ENCODE peak calls at places on chromosomes 1 and 21, in seven cellular contexts. V is fibroblast of villous mesenchyme, T is esophagus muscularis mucosa, D is tibial nerve, P is A549, W is tibial artery, F is AG10803. Z is an unnamed sample.

GRCh38 chr21:31713115-31713514 is 18.8 kb downstream of the SCAF4 start:
- DNase-seq in V (no peak), T (no peak), D (no peak), P (no peak), W (no peak), F (no peak), Z (no peak)

GRCh38 chr1:234562336-234562735 is 47.6 kb downstream of the IRF2BP2 start:
- DNase-seq in V (no peak), T (no peak), D (no peak), P (no peak), W (no peak), F (no peak), Z (peak)

GRCh38 chr1:33176362-33176850 is 5.4 kb downstream of the TRIM62 start:
- DNase-seq in V (peak), T (no peak), D (no peak), P (no peak), W (no peak), F (peak), Z (peak)

GRCh38 chr1:235434001-235434400 is 66.8 kb downstream of the TBCE start:
- DNase-seq in V (no peak), T (no peak), D (no peak), P (no peak), W (no peak), F (no peak), Z (no peak)

GRCh38 chr1:66711420-66711819 is 40.8 kb upstream of the DYNLT5 start:
- DNase-seq in V (no peak), T (no peak), D (no peak), P (peak), W (no peak), F (peak), Z (no peak)

GRCh38 chr1:161019767-161020572 is 982 bp downstream of the F11R start:
- DNase-seq in V (no peak), T (no peak), D (no peak), P (no peak), W (no peak), F (no peak), Z (no peak)

GRCh38 chr1:26431979-26432695 is at the start of gene DHDDS:
- DNase-seq in V (peak), T (peak), D (peak), P (peak), W (peak), F (peak), Z (peak)

GRCh38 chr1:44672254-44672955 is 1.9 kb downstream of the TMEM53 start:
- DNase-seq in V (peak), T (no peak), D (no peak), P (no peak), W (peak), F (peak), Z (peak)

GRCh38 chr1:119275145-119275929 is 93.2 kb upstream of the HAO2 start:
- DNase-seq in V (peak), T (no peak), D (peak), P (peak), W (peak), F (peak), Z (no peak)

GRCh38 chr1:165671531-165671930 is 26.8 kb downstream of the ALDH9A1 start:
- DNase-seq in V (no peak), T (no peak), D (no peak), P (no peak), W (no peak), F (peak), Z (no peak)

GRCh38 chr1:82485591-82486369 is 685.0 kb downstream of the ADGRL2 start:
- DNase-seq in V (no peak), T (no peak), D (peak), P (no peak), W (peak), F (peak), Z (no peak)

GRCh38 chr1:197200468-197200899 is 54.0 kb upstream of the ASPM start:
- DNase-seq in V (peak), T (no peak), D (peak), P (no peak), W (peak), F (peak), Z (no peak)

GRCh38 chr1:224498574-224499170 is 64.1 kb upstream of the WDR26 start:
- DNase-seq in V (peak), T (no peak), D (no peak), P (no peak), W (no peak), F (peak), Z (no peak)

GRCh38 chr1:76764638-76765572 is 102.4 kb upstream of the ST6GALNAC5 start:
- DNase-seq in V (no peak), T (no peak), D (no peak), P (no peak), W (no peak), F (no peak), Z (no peak)

GRCh38 chr1:33273961-33274371 is 17.7 kb downstream of the ZNF362 start:
- DNase-seq in V (no peak), T (no peak), D (no peak), P (no peak), W (no peak), F (no peak), Z (no peak)

GRCh38 chr1:109193653-109194590 is 19.8 kb upstream of the SARS1 start:
- DNase-seq in V (peak), T (no peak), D (peak), P (peak), W (no peak), F (no peak), Z (no peak)

GRCh38 chr1:29227511-29227910 is 3.2 kb downstream of the MECR start:
- DNase-seq in V (no peak), T (no peak), D (no peak), P (no peak), W (no peak), F (no peak), Z (peak)

GRCh38 chr1:185973645-185974044 is 239.5 kb downstream of the HMCN1 start:
- DNase-seq in V (peak), T (no peak), D (no peak), P (no peak), W (no peak), F (peak), Z (no peak)

GRCh38 chr1:215517441-215517891 is 49.6 kb upstream of the KCTD3 start:
- DNase-seq in V (peak), T (no peak), D (no peak), P (peak), W (no peak), F (peak), Z (no peak)

GRCh38 chr1:183289104-183289503 is 103.0 kb downstream of the LAMC2 start:
- DNase-seq in V (no peak), T (no peak), D (no peak), P (no peak), W (no peak), F (no peak), Z (no peak)

GRCh38 chr1:45679123-45679522 is 7.2 kb downstream of the GPBP1L1 start:
- DNase-seq in V (no peak), T (no peak), D (no peak), P (no peak), W (no peak), F (peak), Z (no peak)

GRCh38 chr21:42336065-42336464 is 14.7 kb downstream of the TFF2 start:
- DNase-seq in V (peak), T (no peak), D (no peak), P (no peak), W (no peak), F (no peak), Z (no peak)

GRCh38 chr1:59498640-59499039 is 201.7 kb downstream of the FGGY start:
- DNase-seq in V (no peak), T (peak), D (peak), P (no peak), W (no peak), F (peak), Z (no peak)

GRCh38 chr1:236282159-236282716 is 480 bp upstream of the ERO1B start:
- DNase-seq in V (no peak), T (no peak), D (no peak), P (no peak), W (peak), F (no peak), Z (no peak)

GRCh38 chr1:87757700-87758099 is 429.0 kb downstream of the LMO4 start:
- DNase-seq in V (peak), T (no peak), D (no peak), P (no peak), W (peak), F (no peak), Z (no peak)

GRCh38 chr1:24903955-24904730 is 25.9 kb downstream of the RUNX3 start:
- DNase-seq in V (no peak), T (no peak), D (no peak), P (no peak), W (peak), F (no peak), Z (peak)

GRCh38 chr1:225828706-225829344 is 18.9 kb downstream of the EPHX1 start:
- DNase-seq in V (no peak), T (no peak), D (no peak), P (no peak), W (no peak), F (no peak), Z (no peak)

GRCh38 chr1:222279591-222279990 is 268.3 kb downstream of the HHIPL2 start:
- DNase-seq in V (peak), T (no peak), D (no peak), P (no peak), W (no peak), F (no peak), Z (no peak)

GRCh38 chr1:231828182-231828920 is 201.8 kb downstream of the DISC1 start:
- DNase-seq in V (peak), T (no peak), D (no peak), P (peak), W (no peak), F (peak), Z (no peak)

GRCh38 chr1:94792473-94792875 is 27.7 kb upstream of the SLC44A3 start:
- DNase-seq in V (peak), T (peak), D (no peak), P (peak), W (no peak), F (peak), Z (no peak)

GRCh38 chr1:150543500-150544143 is 5.6 kb upstream of the ADAMTSL4 start:
- DNase-seq in V (no peak), T (no peak), D (no peak), P (no peak), W (peak), F (peak), Z (no peak)

GRCh38 chr1:198756470-198756869 is 117.6 kb downstream of the PTPRC start:
- DNase-seq in V (no peak), T (no peak), D (no peak), P (peak), W (no peak), F (peak), Z (no peak)
- TF ChIP-seq CTCF in V (peak), T (no peak), D (no peak), P (peak), W (no peak), F (peak), Z (no peak)

GRCh38 chr1:47468759-47469404 is 31.0 kb downstream of the FOXD2 start:
- DNase-seq in V (no peak), T (no peak), D (no peak), P (no peak), W (no peak), F (no peak), Z (no peak)
- H3K4me3 ChIP-seq in V (no peak), T (no peak), D (no peak), P (no peak), W (no peak), F (no peak), Z (no peak)

GRCh38 chr21:44924611-44925010 is 3.9 kb upstream of the ITGB2 start:
- DNase-seq in V (no peak), T (no peak), D (no peak), P (no peak), W (no peak), F (no peak), Z (no peak)
- TF ChIP-seq CTCF in V (no peak), T (no peak), D (no peak), P (no peak), W (no peak), F (no peak), Z (no peak)

GRCh38 chr1:41362357-41362721 is 1.1 kb downstream of the FOXO6 start:
- DNase-seq in V (no peak), T (no peak), D (no peak), P (no peak), W (no peak), F (no peak), Z (no peak)
- H3K4me3 ChIP-seq in V (no peak), T (peak), D (peak), P (peak), W (peak), F (no peak), Z (peak)

Z was measured in breast epithelium.